ENCODE peak calls at places on chromosomes 2 and 18, in four cellular contexts. O is esophagus squamous epithelium; I is H54; D is central memory CD4-positive, alpha-beta T cell. B is an unnamed sample.

GRCh38 chr2:98478861-98479770 is 34.5 kb downstream of the INPP4A start:
- DNase-seq in D (peak), O (no peak), I (no peak), B (no peak)

GRCh38 chr2:25041928-25042320 is at the start of gene EFR3B:
- DNase-seq in D (peak), O (peak), I (peak), B (peak)

GRCh38 chr18:6752200-6752873 is 22.8 kb downstream of the ARHGAP28 start:
- DNase-seq in D (no peak), I (no peak), O (no peak), B (no peak)

GRCh38 chr2:36366491-36367120 is 11.0 kb downstream of the CRIM1 start:
- DNase-seq in D (no peak), O (no peak), I (no peak), B (no peak)

GRCh38 chr2:241033994-241034393 is 35.6 kb downstream of the SNED1 start:
- DNase-seq in O (no peak), D (no peak), I (no peak), B (no peak)

GRCh38 chr2:105919826-105920225 is 175.1 kb downstream of the NCK2 start:
- DNase-seq in D (peak), O (no peak), I (no peak), B (peak)

GRCh38 chr18:57791911-57792310 is 11.2 kb downstream of the ATP8B1 start:
- DNase-seq in I (no peak), D (no peak), O (no peak), B (no peak)

GRCh38 chr2:172336681-172337080 is 90.7 kb upstream of the ITGA6 start:
- DNase-seq in O (no peak), I (no peak), D (no peak), B (no peak)

GRCh38 chr2:45943231-45944044 is 292.0 kb downstream of the PRKCE start:
- DNase-seq in O (no peak), D (no peak), I (no peak), B (no peak)

GRCh38 chr2:128448331-128449225 is 129.9 kb upstream of the HS6ST1 start:
- DNase-seq in O (no peak), D (no peak), I (no peak), B (peak)

GRCh38 chr2:37472959-37473358 is 128.5 kb downstream of the QPCT start:
- DNase-seq in I (peak), O (no peak), D (no peak), B (no peak)

GRCh38 chr2:32271063-32271462 is 6.4 kb upstream of the NLRC4 start:
- DNase-seq in O (no peak), D (no peak), I (no peak), B (no peak)

GRCh38 chr2:145027073-145027459 is 507.1 kb upstream of the ZEB2 start:
- DNase-seq in O (no peak), I (no peak), D (no peak), B (no peak)

GRCh38 chr18:3998698-3999333 is 456.3 kb downstream of the DLGAP1 start:
- DNase-seq in O (no peak), I (no peak), D (no peak), B (peak)

GRCh38 chr18:76765649-76766048 is 56.7 kb upstream of the ZNF236 start:
- DNase-seq in O (no peak), I (peak), D (no peak), B (no peak)

GRCh38 chr2:236089271-236090026 is 78.7 kb downstream of the GBX2 start:
- DNase-seq in I (no peak), O (no peak), D (no peak), B (no peak)

GRCh38 chr2:234676859-234677450 is 180.1 kb upstream of the ARL4C start:
- DNase-seq in D (no peak), I (no peak), O (no peak), B (no peak)

GRCh38 chr2:27663160-27663462 is 303 bp downstream of the SUPT7L start:
- DNase-seq in I (no peak), O (no peak), D (no peak), B (no peak)

GRCh38 chr2:182951948-182952663 is 85.7 kb upstream of the FRZB start:
- DNase-seq in D (no peak), O (no peak), I (no peak), B (no peak)

GRCh38 chr2:12076810-12077209 is 330.4 kb downstream of the LPIN1 start:
- DNase-seq in I (no peak), O (no peak), D (no peak), B (no peak)

GRCh38 chr2:118858485-118859156 is 11.2 kb upstream of the EN1 start:
- DNase-seq in D (no peak), O (no peak), I (no peak), B (no peak)

GRCh38 chr2:206856474-206856873 is 82.8 kb upstream of the CPO start:
- DNase-seq in I (peak), D (no peak), O (no peak), B (no peak)

GRCh38 chr2:128359841-128360240 is 41.2 kb upstream of the HS6ST1 start:
- DNase-seq in D (no peak), O (no peak), I (no peak), B (no peak)

GRCh38 chr2:38074047-38074774 is 1.7 kb downstream of the CYP1B1 start:
- DNase-seq in I (no peak), D (no peak), O (no peak), B (no peak)

GRCh38 chr2:166614027-166614426 is 120.0 kb upstream of the SCN7A start:
- DNase-seq in O (no peak), D (no peak), I (no peak), B (no peak)

GRCh38 chr2:54772110-54772509 is 48.6 kb downstream of the EML6 start:
- DNase-seq in I (no peak), O (no peak), D (no peak), B (no peak)

GRCh38 chr18:8989017-8989416 is 113.5 kb upstream of the NDUFV2 start:
- DNase-seq in D (no peak), O (no peak), I (no peak), B (no peak)

GRCh38 chr2:66494708-66495107 is 59.8 kb downstream of the MEIS1 start:
- DNase-seq in O (no peak), I (no peak), D (no peak), B (no peak)

GRCh38 chr2:208406474-208407451 is at the start of gene PTH2R:
- DNase-seq in D (no peak), O (no peak), I (no peak), B (peak)

GRCh38 chr2:3483986-3484960 is 35.1 kb downstream of the ADI1 start:
- DNase-seq in O (no peak), I (no peak), D (no peak), B (no peak)

B was measured in D341Med.